ENCODE peak calls at places on chromosomes 4 and X, in six cellular contexts. One of them, this sample, is unnamed.

GRCh38 chr4:94577136-94577535 is 125.4 kb downstream of the PDLIM5 start:
- DNase-seq in D341Med: peak; percentile 76
- DNase-seq in anterior cingulate cortex: peak; percentile 38
- DNase-seq in fibroblast of pulmonary artery: peak; percentile 76
- DNase-seq in fibroblast of lung: peak; percentile 72
- DNase-seq in iPS-NIHi11: peak; percentile 22
- DNase-seq in this sample: no peak

GRCh38 chrX:46953597-46953996 is 41.4 kb downstream of the JADE3 start:
- DNase-seq in fibroblast of lung: peak; percentile 34
- DNase-seq in fibroblast of pulmonary artery: peak; percentile 51
- DNase-seq in anterior cingulate cortex: no peak
- DNase-seq in D341Med: no peak
- DNase-seq in iPS-NIHi11: peak; percentile 17
- DNase-seq in this sample: no peak

GRCh38 chr4:15961778-15962510 is 1.0 kb downstream of the FGFBP2 start:
- DNase-seq in fibroblast of lung: no peak
- DNase-seq in fibroblast of pulmonary artery: no peak
- DNase-seq in anterior cingulate cortex: no peak
- DNase-seq in D341Med: no peak
- DNase-seq in iPS-NIHi11: no peak
- DNase-seq in this sample: no peak

GRCh38 chr4:172995161-172995560 is 173.4 kb upstream of the GALNT7 start:
- DNase-seq in iPS-NIHi11: no peak
- DNase-seq in D341Med: no peak
- DNase-seq in fibroblast of lung: peak; percentile 39
- DNase-seq in fibroblast of pulmonary artery: no peak
- DNase-seq in anterior cingulate cortex: no peak
- DNase-seq in this sample: no peak

GRCh38 chrX:104697264-104697663 is 131.3 kb downstream of the IL1RAPL2 start:
- DNase-seq in fibroblast of lung: no peak
- DNase-seq in iPS-NIHi11: no peak
- DNase-seq in anterior cingulate cortex: no peak
- DNase-seq in fibroblast of pulmonary artery: no peak
- DNase-seq in D341Med: no peak
- DNase-seq in this sample: no peak

GRCh38 chrX:11386001-11386523 is 92.8 kb downstream of the AMELX start:
- DNase-seq in iPS-NIHi11: no peak
- DNase-seq in fibroblast of pulmonary artery: peak; percentile 77
- DNase-seq in anterior cingulate cortex: no peak
- DNase-seq in fibroblast of lung: peak; percentile 85
- DNase-seq in D341Med: no peak
- DNase-seq in this sample: no peak

GRCh38 chrX:14440109-14440508 is 89.2 kb upstream of the GLRA2 start:
- DNase-seq in D341Med: no peak
- DNase-seq in iPS-NIHi11: no peak
- DNase-seq in anterior cingulate cortex: no peak
- DNase-seq in fibroblast of lung: no peak
- DNase-seq in fibroblast of pulmonary artery: no peak
- DNase-seq in this sample: no peak

GRCh38 chr4:150694438-150694837 is 112.5 kb downstream of the MAB21L2 start:
- DNase-seq in D341Med: no peak
- DNase-seq in fibroblast of lung: no peak
- DNase-seq in iPS-NIHi11: peak; percentile 39
- DNase-seq in anterior cingulate cortex: no peak
- DNase-seq in fibroblast of pulmonary artery: no peak
- DNase-seq in this sample: no peak

GRCh38 chr4:180134116-180134866 is 2108.9 kb upstream of the TENM3 start:
- DNase-seq in fibroblast of pulmonary artery: no peak
- DNase-seq in D341Med: peak; percentile 12
- DNase-seq in anterior cingulate cortex: no peak
- DNase-seq in iPS-NIHi11: peak; percentile 14
- DNase-seq in fibroblast of lung: peak; percentile 19
- DNase-seq in this sample: no peak

GRCh38 chr4:81963506-81964020 is 410.2 kb downstream of the HNRNPD start:
- DNase-seq in fibroblast of lung: no peak
- DNase-seq in iPS-NIHi11: peak; percentile 20
- DNase-seq in fibroblast of pulmonary artery: no peak
- DNase-seq in D341Med: no peak
- DNase-seq in anterior cingulate cortex: no peak
- DNase-seq in this sample: no peak

GRCh38 chr4:152937535-152938236 is 1.6 kb downstream of the FHDC1 start:
- DNase-seq in fibroblast of pulmonary artery: no peak
- DNase-seq in fibroblast of lung: peak; percentile 33
- DNase-seq in D341Med: peak; percentile 81
- DNase-seq in iPS-NIHi11: peak; percentile 61
- DNase-seq in anterior cingulate cortex: no peak
- DNase-seq in this sample: no peak

GRCh38 chr4:52244773-52245360 is 193.8 kb downstream of the SPATA18 start:
- DNase-seq in fibroblast of lung: no peak
- DNase-seq in D341Med: no peak
- DNase-seq in fibroblast of pulmonary artery: no peak
- DNase-seq in iPS-NIHi11: no peak
- DNase-seq in anterior cingulate cortex: no peak
- DNase-seq in this sample: no peak